ENCODE peak calls at places on chromosomes 6 and 20, in four cellular contexts. C is HepG2, A is GM12878, U is IMR-90. J is an unnamed sample.

GRCh38 chr20:61865353-61865752 is 200.3 kb downstream of the TAF4 start:
- DNase-seq in A (no peak), U (no peak), C (no peak), J (no peak)

GRCh38 chr6:146582857-146583256 is 15.9 kb upstream of the ADGB start:
- DNase-seq in U (peak; percentile 4), C (no peak), A (no peak), J (no peak)

GRCh38 chr6:6892706-6893601 is 214.8 kb upstream of the RREB1 start:
- DNase-seq in C (no peak), A (no peak), U (no peak), J (no peak)

GRCh38 chr20:33859157-33859695 is 48.1 kb downstream of the CHMP4B start:
- DNase-seq in U (no peak), A (no peak), C (peak; percentile 37), J (peak; percentile 39)

GRCh38 chr6:128463942-128464341 is 56.5 kb downstream of the PTPRK start:
- DNase-seq in U (peak; percentile 29), C (no peak), A (no peak), J (no peak)

GRCh38 chr20:33076662-33077398 is 2.6 kb upstream of the BPIFB4 start:
- DNase-seq in C (peak; percentile 28), U (no peak), A (no peak), J (peak; percentile 39)

GRCh38 chr6:146123611-146124010 is 94.7 kb downstream of the GRM1 start:
- DNase-seq in U (no peak), C (no peak), A (no peak), J (no peak)

GRCh38 chr6:40390144-40390800 is 196.9 kb downstream of the LRFN2 start:
- DNase-seq in A (no peak), U (no peak), C (no peak), J (no peak)

GRCh38 chr6:28664870-28665396 is 139.3 kb downstream of the GPX5 start:
- DNase-seq in C (no peak), U (no peak), A (no peak), J (no peak)

GRCh38 chr6:14743465-14744211 is 502.2 kb upstream of the JARID2 start:
- DNase-seq in U (peak; percentile 100), A (no peak), C (peak; percentile 21), J (peak; percentile 94)

GRCh38 chr6:162899148-162899547 is 171.4 kb downstream of the PACRG start:
- DNase-seq in U (no peak), C (no peak), A (no peak), J (no peak)

GRCh38 chr6:41071923-41072835 is at the start of gene OARD1:
- DNase-seq in C (peak; percentile 99), A (peak; percentile 97), U (no peak), J (peak; percentile 98)

GRCh38 chr6:134740473-134741192 is 209.3 kb downstream of the ALDH8A1 start:
- DNase-seq in C (no peak), A (no peak), U (peak; percentile 60), J (peak; percentile 61)

GRCh38 chr6:72916298-72916697 is 294.4 kb downstream of the KCNQ5 start:
- DNase-seq in A (no peak), U (no peak), C (no peak), J (no peak)

GRCh38 chr6:127518710-127519468 is at the start of gene MTCL3:
- DNase-seq in U (peak; percentile 63), C (no peak), A (no peak), J (peak; percentile 93)

GRCh38 chr6:11428351-11428750 is 109.2 kb upstream of the TMEM170B start:
- DNase-seq in U (no peak), C (no peak), A (no peak), J (no peak)

GRCh38 chr6:24768361-24768760 is 6.4 kb upstream of the GMNN start:
- DNase-seq in C (no peak), A (no peak), U (peak; percentile 3), J (no peak)

GRCh38 chr6:105363100-105363754 is 39.7 kb downstream of the PREP start:
- DNase-seq in C (no peak), U (peak; percentile 47), A (no peak), J (no peak)
- TF ChIP-seq RFX5 in C (no peak), U (no peak), A (no peak), J (no peak)

GRCh38 chr20:35285806-35286076 is 1.2 kb upstream of the EIF6 start:
- DNase-seq in A (no peak), U (peak; percentile 31), C (peak; percentile 64), J (no peak)
- H3K4me3 ChIP-seq in A (no peak overlapping the region), U (no peak overlapping the region), C (peak overlapping the region; percentile 98), J (no peak overlapping the region)

GRCh38 chr20:63128956-63129355 is 87.0 kb downstream of the YTHDF1 start:
- DNase-seq in A (no peak), U (no peak), C (no peak), J (no peak)
- TF ChIP-seq RFX5 in A (no peak), U (no peak), C (no peak), J (no peak)

GRCh38 chr6:168895102-168895812 is 358.4 kb downstream of the THBS2 start:
- DNase-seq in C (peak; percentile 71), U (peak; percentile 60), A (peak; percentile 5), J (peak; percentile 81)
- H3K4me3 ChIP-seq in C (no peak overlapping the region), U (no peak overlapping the region), A (no peak overlapping the region), J (no peak overlapping the region)

J was measured in A549.